ENCODE peak calls at places on chromosomes 7 and 10, in ten cellular contexts. One of them, this sample, is unnamed.

GRCh38 chr7:139106959-139107358 is 2.6 kb downstream of the ZC3HAV1 start:
- DNase-seq in ovary: no peak
- DNase-seq in body of pancreas: no peak
- DNase-seq in heart right ventricle: no peak
- DNase-seq in neural crest cell: no peak
- DNase-seq in brain microvascular endothelial cell: no peak
- DNase-seq in hepatocyte: no peak
- DNase-seq in GM20000: no peak
- DNase-seq in PC-3: peak
- DNase-seq in mesothelial cell of epicardium: no peak
- DNase-seq in this sample: no peak

GRCh38 chr10:117221156-117221711 is 19.7 kb upstream of the SLC18A2 start:
- DNase-seq in hepatocyte: peak
- DNase-seq in PC-3: peak
- DNase-seq in neural crest cell: peak
- DNase-seq in mesothelial cell of epicardium: no peak
- DNase-seq in ovary: no peak
- DNase-seq in body of pancreas: no peak
- DNase-seq in heart right ventricle: no peak
- DNase-seq in brain microvascular endothelial cell: peak
- DNase-seq in GM20000: no peak
- DNase-seq in this sample: no peak

GRCh38 chr7:28900311-28900710 is 57.8 kb downstream of the TRIL start:
- DNase-seq in neural crest cell: no peak
- DNase-seq in body of pancreas: no peak
- DNase-seq in brain microvascular endothelial cell: no peak
- DNase-seq in GM20000: no peak
- DNase-seq in hepatocyte: no peak
- DNase-seq in ovary: no peak
- DNase-seq in PC-3: no peak
- DNase-seq in mesothelial cell of epicardium: no peak
- DNase-seq in heart right ventricle: no peak
- DNase-seq in this sample: no peak

GRCh38 chr7:24830440-24831050 is 73.3 kb upstream of the GSDME start:
- DNase-seq in heart right ventricle: no peak
- DNase-seq in GM20000: no peak
- DNase-seq in body of pancreas: no peak
- DNase-seq in hepatocyte: no peak
- DNase-seq in brain microvascular endothelial cell: no peak
- DNase-seq in ovary: no peak
- DNase-seq in mesothelial cell of epicardium: no peak
- DNase-seq in neural crest cell: no peak
- DNase-seq in PC-3: no peak
- DNase-seq in this sample: no peak

GRCh38 chr7:132030161-132030568 is 473.7 kb upstream of the PODXL start:
- DNase-seq in heart right ventricle: peak
- DNase-seq in mesothelial cell of epicardium: peak
- DNase-seq in ovary: peak
- DNase-seq in GM20000: no peak
- DNase-seq in brain microvascular endothelial cell: no peak
- DNase-seq in body of pancreas: peak
- DNase-seq in hepatocyte: peak
- DNase-seq in PC-3: peak
- DNase-seq in neural crest cell: no peak
- DNase-seq in this sample: no peak

GRCh38 chr7:1569016-1569415 is 816 bp downstream of the PSMG3 start:
- DNase-seq in hepatocyte: no peak
- DNase-seq in ovary: no peak
- DNase-seq in PC-3: peak
- DNase-seq in body of pancreas: no peak
- DNase-seq in brain microvascular endothelial cell: peak
- DNase-seq in neural crest cell: no peak
- DNase-seq in GM20000: no peak
- DNase-seq in mesothelial cell of epicardium: no peak
- DNase-seq in heart right ventricle: no peak
- DNase-seq in this sample: no peak

GRCh38 chr7:116173051-116174028 is 37.0 kb upstream of the TES start:
- DNase-seq in brain microvascular endothelial cell: no peak
- DNase-seq in hepatocyte: peak
- DNase-seq in neural crest cell: peak
- DNase-seq in GM20000: peak
- DNase-seq in body of pancreas: no peak
- DNase-seq in PC-3: peak
- DNase-seq in mesothelial cell of epicardium: no peak
- DNase-seq in ovary: no peak
- DNase-seq in heart right ventricle: no peak
- DNase-seq in this sample: no peak

GRCh38 chr10:16105082-16105481 is 244.8 kb upstream of the MINDY3 start:
- DNase-seq in ovary: no peak
- DNase-seq in body of pancreas: no peak
- DNase-seq in GM20000: no peak
- DNase-seq in heart right ventricle: no peak
- DNase-seq in brain microvascular endothelial cell: no peak
- DNase-seq in hepatocyte: no peak
- DNase-seq in neural crest cell: no peak
- DNase-seq in PC-3: peak
- DNase-seq in mesothelial cell of epicardium: no peak
- DNase-seq in this sample: no peak

GRCh38 chr7:105682331-105683070 is 101.2 kb upstream of the EFCAB10 start:
- DNase-seq in mesothelial cell of epicardium: no peak
- DNase-seq in GM20000: no peak
- DNase-seq in PC-3: peak
- DNase-seq in brain microvascular endothelial cell: no peak
- DNase-seq in heart right ventricle: no peak
- DNase-seq in hepatocyte: no peak
- DNase-seq in neural crest cell: no peak
- DNase-seq in ovary: no peak
- DNase-seq in body of pancreas: no peak
- DNase-seq in this sample: no peak

GRCh38 chr7:5424689-5425506 is 1.3 kb upstream of the TNRC18 start:
- DNase-seq in mesothelial cell of epicardium: peak
- DNase-seq in neural crest cell: peak
- DNase-seq in PC-3: peak
- DNase-seq in hepatocyte: peak
- DNase-seq in ovary: peak
- DNase-seq in heart right ventricle: peak
- DNase-seq in GM20000: peak
- DNase-seq in body of pancreas: peak
- DNase-seq in brain microvascular endothelial cell: no peak
- DNase-seq in this sample: no peak

GRCh38 chr10:44567471-44567870 is 182.6 kb upstream of the CXCL12 start:
- DNase-seq in heart right ventricle: no peak
- DNase-seq in hepatocyte: no peak
- DNase-seq in GM20000: no peak
- DNase-seq in brain microvascular endothelial cell: no peak
- DNase-seq in ovary: no peak
- DNase-seq in body of pancreas: no peak
- DNase-seq in PC-3: no peak
- DNase-seq in mesothelial cell of epicardium: no peak
- DNase-seq in neural crest cell: no peak
- DNase-seq in this sample: peak

GRCh38 chr7:98681951-98682350 is 64.9 kb downstream of the NPTX2 start:
- DNase-seq in hepatocyte: no peak
- DNase-seq in mesothelial cell of epicardium: no peak
- DNase-seq in GM20000: no peak
- DNase-seq in brain microvascular endothelial cell: no peak
- DNase-seq in PC-3: no peak
- DNase-seq in body of pancreas: no peak
- DNase-seq in neural crest cell: no peak
- DNase-seq in ovary: no peak
- DNase-seq in heart right ventricle: no peak
- DNase-seq in this sample: no peak

GRCh38 chr10:43263551-43264323 is 3.1 kb downstream of the RASGEF1A start:
- DNase-seq in ovary: no peak
- DNase-seq in body of pancreas: peak
- DNase-seq in hepatocyte: no peak
- DNase-seq in mesothelial cell of epicardium: no peak
- DNase-seq in GM20000: no peak
- DNase-seq in brain microvascular endothelial cell: no peak
- DNase-seq in heart right ventricle: no peak
- DNase-seq in neural crest cell: no peak
- DNase-seq in PC-3: no peak
- DNase-seq in this sample: no peak
- TF ChIP-seq CTCF in ovary: no peak
- TF ChIP-seq CTCF in body of pancreas: no peak
- TF ChIP-seq CTCF in hepatocyte: no peak
- TF ChIP-seq CTCF in mesothelial cell of epicardium: peak
- TF ChIP-seq CTCF in GM20000: no peak
- TF ChIP-seq CTCF in brain microvascular endothelial cell: peak
- TF ChIP-seq CTCF in heart right ventricle: no peak
- TF ChIP-seq CTCF in neural crest cell: peak
- TF ChIP-seq CTCF in PC-3: peak
- TF ChIP-seq CTCF in this sample: peak

DNA sequence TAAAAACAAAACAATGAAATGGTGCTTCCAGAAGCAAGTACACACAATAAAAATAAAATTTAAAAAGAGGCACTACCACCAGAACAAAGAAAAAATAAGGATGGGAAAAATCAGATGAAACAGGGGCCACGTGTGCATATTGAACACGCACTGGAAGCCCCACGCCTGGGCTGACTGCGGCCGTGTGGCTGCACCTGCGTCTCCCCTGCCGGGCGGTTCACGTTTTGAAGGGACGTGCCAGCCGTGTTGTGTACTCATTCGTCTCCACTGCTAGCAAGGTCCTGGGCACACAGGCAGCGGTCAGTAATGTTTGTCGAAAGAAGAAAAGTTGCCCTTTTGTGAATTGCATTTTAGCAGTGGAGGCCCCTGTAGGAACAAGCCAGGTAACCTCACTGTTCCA is 255.9 kb upstream of the RNF32 start:
- DNase-seq in brain microvascular endothelial cell: no peak
- DNase-seq in body of pancreas: no peak
- DNase-seq in heart right ventricle: no peak
- DNase-seq in ovary: no peak
- DNase-seq in hepatocyte: no peak
- DNase-seq in GM20000: no peak
- DNase-seq in PC-3: no peak
- DNase-seq in neural crest cell: no peak
- DNase-seq in mesothelial cell of epicardium: no peak
- DNase-seq in this sample: no peak
- TF ChIP-seq CTCF in brain microvascular endothelial cell: no peak
- TF ChIP-seq CTCF in body of pancreas: no peak
- TF ChIP-seq CTCF in heart right ventricle: no peak
- TF ChIP-seq CTCF in ovary: no peak
- TF ChIP-seq CTCF in hepatocyte: no peak
- TF ChIP-seq CTCF in GM20000: no peak
- TF ChIP-seq CTCF in PC-3: no peak
- TF ChIP-seq CTCF in neural crest cell: no peak
- TF ChIP-seq CTCF in mesothelial cell of epicardium: no peak
- TF ChIP-seq CTCF in this sample: no peak

DNA sequence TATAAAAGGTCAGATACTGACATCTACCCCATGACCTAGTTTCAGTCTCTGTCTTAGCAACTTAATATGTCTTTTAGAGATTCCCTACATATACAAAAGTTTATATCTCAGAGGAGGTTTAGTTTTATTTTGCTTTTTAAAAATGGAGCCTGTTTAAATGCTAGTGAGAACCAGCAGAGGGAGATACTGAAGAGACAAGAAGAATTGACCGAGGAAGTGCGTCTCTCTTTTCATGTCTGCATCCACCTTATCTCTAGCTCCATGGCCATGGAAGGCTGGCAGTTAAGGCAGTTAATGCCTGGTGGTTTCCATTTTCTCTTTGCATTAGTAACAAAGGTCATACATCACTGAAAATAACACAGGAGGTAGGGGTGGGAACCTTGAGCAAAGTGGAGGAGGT is 10.7 kb downstream of the SUV39H2 start:
- DNase-seq in neural crest cell: no peak
- DNase-seq in brain microvascular endothelial cell: no peak
- DNase-seq in PC-3: peak
- DNase-seq in hepatocyte: no peak
- DNase-seq in heart right ventricle: no peak
- DNase-seq in body of pancreas: no peak
- DNase-seq in mesothelial cell of epicardium: no peak
- DNase-seq in GM20000: peak
- DNase-seq in ovary: no peak
- DNase-seq in this sample: no peak
- TF ChIP-seq CTCF in neural crest cell: peak
- TF ChIP-seq CTCF in brain microvascular endothelial cell: peak
- TF ChIP-seq CTCF in PC-3: peak
- TF ChIP-seq CTCF in hepatocyte: peak
- TF ChIP-seq CTCF in heart right ventricle: no peak
- TF ChIP-seq CTCF in body of pancreas: no peak
- TF ChIP-seq CTCF in mesothelial cell of epicardium: peak
- TF ChIP-seq CTCF in GM20000: peak
- TF ChIP-seq CTCF in ovary: no peak
- TF ChIP-seq CTCF in this sample: no peak

GRCh38 chr7:99918959-99919813 is at the start of gene TRIM4:
- DNase-seq in heart right ventricle: peak
- DNase-seq in mesothelial cell of epicardium: peak
- DNase-seq in hepatocyte: no peak
- DNase-seq in ovary: peak
- DNase-seq in neural crest cell: peak
- DNase-seq in PC-3: peak
- DNase-seq in body of pancreas: peak
- DNase-seq in GM20000: peak
- DNase-seq in brain microvascular endothelial cell: peak
- DNase-seq in this sample: peak
- TF ChIP-seq CTCF in heart right ventricle: no peak
- TF ChIP-seq CTCF in mesothelial cell of epicardium: no peak
- TF ChIP-seq CTCF in hepatocyte: no peak
- TF ChIP-seq CTCF in ovary: no peak
- TF ChIP-seq CTCF in neural crest cell: peak
- TF ChIP-seq CTCF in PC-3: peak
- TF ChIP-seq CTCF in body of pancreas: peak
- TF ChIP-seq CTCF in GM20000: no peak
- TF ChIP-seq CTCF in brain microvascular endothelial cell: peak
- TF ChIP-seq CTCF in this sample: no peak

GRCh38 chr10:1074748-1075358 is 18.7 kb downstream of the WDR37 start:
- DNase-seq in ovary: no peak
- DNase-seq in PC-3: no peak
- DNase-seq in body of pancreas: no peak
- DNase-seq in brain microvascular endothelial cell: no peak
- DNase-seq in mesothelial cell of epicardium: no peak
- DNase-seq in hepatocyte: no peak
- DNase-seq in heart right ventricle: no peak
- DNase-seq in GM20000: no peak
- DNase-seq in neural crest cell: no peak
- DNase-seq in this sample: no peak

GRCh38 chr10:1069680-1070079 is 13.5 kb downstream of the WDR37 start:
- DNase-seq in body of pancreas: no peak
- DNase-seq in heart right ventricle: no peak
- DNase-seq in neural crest cell: no peak
- DNase-seq in PC-3: no peak
- DNase-seq in mesothelial cell of epicardium: no peak
- DNase-seq in GM20000: no peak
- DNase-seq in brain microvascular endothelial cell: no peak
- DNase-seq in ovary: no peak
- DNase-seq in hepatocyte: no peak
- DNase-seq in this sample: no peak

GRCh38 chr10:1070939-1071338 is 14.8 kb downstream of the WDR37 start:
- DNase-seq in neural crest cell: no peak
- DNase-seq in body of pancreas: no peak
- DNase-seq in mesothelial cell of epicardium: no peak
- DNase-seq in GM20000: no peak
- DNase-seq in PC-3: no peak
- DNase-seq in hepatocyte: no peak
- DNase-seq in heart right ventricle: no peak
- DNase-seq in ovary: no peak
- DNase-seq in brain microvascular endothelial cell: peak
- DNase-seq in this sample: no peak

GRCh38 chr10:1078668-1079067 is 22.5 kb downstream of the WDR37 start:
- DNase-seq in mesothelial cell of epicardium: no peak
- DNase-seq in ovary: no peak
- DNase-seq in body of pancreas: no peak
- DNase-seq in PC-3: no peak
- DNase-seq in brain microvascular endothelial cell: no peak
- DNase-seq in GM20000: no peak
- DNase-seq in neural crest cell: no peak
- DNase-seq in hepatocyte: no peak
- DNase-seq in heart right ventricle: no peak
- DNase-seq in this sample: no peak

GRCh38 chr10:1074063-1074747 is 18.0 kb downstream of the WDR37 start:
- DNase-seq in ovary: no peak
- DNase-seq in GM20000: no peak
- DNase-seq in mesothelial cell of epicardium: no peak
- DNase-seq in body of pancreas: no peak
- DNase-seq in brain microvascular endothelial cell: no peak
- DNase-seq in PC-3: no peak
- DNase-seq in neural crest cell: no peak
- DNase-seq in hepatocyte: no peak
- DNase-seq in heart right ventricle: no peak
- DNase-seq in this sample: no peak
- TF ChIP-seq CTCF in ovary: no peak
- TF ChIP-seq CTCF in GM20000: no peak
- TF ChIP-seq CTCF in mesothelial cell of epicardium: no peak
- TF ChIP-seq CTCF in body of pancreas: no peak
- TF ChIP-seq CTCF in brain microvascular endothelial cell: peak
- TF ChIP-seq CTCF in PC-3: no peak
- TF ChIP-seq CTCF in neural crest cell: no peak
- TF ChIP-seq CTCF in hepatocyte: no peak
- TF ChIP-seq CTCF in heart right ventricle: no peak
- TF ChIP-seq CTCF in this sample: no peak

This sample was measured in AG04449.